ENCODE peak calls at places on chromosomes 11 and 22, in eight cellular contexts. P is PC-9; T is hippocampal formation; S is EH; F is effector memory CD4-positive, alpha-beta T cell; L is upper lobe of left lung; H is naive thymus-derived CD8-positive, alpha-beta T cell; V is dorsolateral prefrontal cortex. I is an unnamed sample.

GRCh38 chr11:128928400-128928799 is 14.3 kb downstream of the TP53AIP1 start:
- DNase-seq in V (no peak), P (no peak), L (no peak), F (no peak), S (no peak), H (no peak), T (no peak), I (no peak)

GRCh38 chr11:38646382-38646781 is 2048.3 kb upstream of the RAG2 start:
- DNase-seq in T (no peak), P (no peak), V (no peak), F (no peak), S (no peak), H (no peak), L (no peak), I (no peak)

GRCh38 chr11:35142481-35143207 is 3.7 kb downstream of the CD44 start:
- DNase-seq in S (peak), H (no peak), V (no peak), L (no peak), P (peak), T (no peak), F (no peak), I (no peak)

GRCh38 chr22:48288541-48288940 is 1526.1 kb downstream of the TBC1D22A start:
- DNase-seq in T (no peak), H (no peak), L (no peak), P (no peak), V (no peak), F (no peak), S (no peak), I (no peak)

GRCh38 chr11:12246169-12246568 is 131.2 kb upstream of the PARVA start:
- DNase-seq in T (no peak), H (no peak), P (no peak), S (no peak), V (no peak), L (no peak), F (no peak), I (no peak)

GRCh38 chr22:43996170-43996980 is 27.7 kb upstream of the PARVB start:
- DNase-seq in S (no peak), H (peak), P (no peak), F (peak), V (peak), T (no peak), L (peak), I (no peak)

GRCh38 chr11:6156628-6157367 is 13.3 kb downstream of the OR52B2 start:
- DNase-seq in L (no peak), S (peak), F (no peak), H (no peak), P (no peak), V (no peak), T (no peak), I (no peak)

GRCh38 chr11:64225608-64226506 is at the start of the genes NUDT22 and TRPT1:
- DNase-seq in T (peak), L (peak), S (peak), H (peak), P (peak), V (peak), F (peak), I (peak)

GRCh38 chr11:122309262-122309925 is 193.4 kb upstream of the BLID start:
- DNase-seq in H (no peak), V (peak), S (no peak), L (no peak), F (no peak), T (peak), P (no peak), I (no peak)

GRCh38 chr11:48036011-48036410 is 55.7 kb downstream of the PTPRJ start:
- DNase-seq in S (peak), P (no peak), V (no peak), L (no peak), H (no peak), F (no peak), T (no peak), I (no peak)

GRCh38 chr11:128585498-128586238 is 1.7 kb downstream of the ETS1 start:
- DNase-seq in S (no peak), P (no peak), L (no peak), H (no peak), V (no peak), F (no peak), T (no peak), I (no peak)

GRCh38 chr11:126403039-126403438 is 47.6 kb downstream of the ST3GAL4 start:
- DNase-seq in L (no peak), T (no peak), S (peak), V (no peak), F (no peak), P (peak), H (no peak), I (no peak)

GRCh38 chr11:71991494-71991893 is 7.2 kb upstream of the IL18BP start:
- DNase-seq in F (no peak), S (no peak), H (no peak), V (no peak), T (no peak), L (no peak), P (no peak), I (no peak)

GRCh38 chr22:44403930-44404329 is 91.2 kb upstream of the SHISAL1 start:
- DNase-seq in L (peak), T (no peak), H (no peak), V (peak), F (no peak), S (no peak), P (no peak), I (peak)

GRCh38 chr11:46075168-46075567 is 46.1 kb downstream of the PHF21A start:
- DNase-seq in H (no peak), V (no peak), T (no peak), F (no peak), S (peak), L (no peak), P (no peak), I (no peak)

GRCh38 chr11:43947003-43947500 is 4.6 kb downstream of the C11orf96 start:
- DNase-seq in F (no peak), H (no peak), S (peak), P (no peak), T (no peak), L (no peak), V (no peak), I (no peak)

GRCh38 chr11:76686261-76687079 is 15.9 kb upstream of the LRRC32 start:
- DNase-seq in F (no peak), P (no peak), S (no peak), H (no peak), V (no peak), T (no peak), L (no peak), I (no peak)

GRCh38 chr22:43262990-43263644 is 76.2 kb upstream of the TTLL12 start:
- DNase-seq in T (no peak), F (peak), S (no peak), P (peak), L (no peak), H (no peak), V (no peak), I (no peak)

GRCh38 chr22:50545522-50546325 is at the start of gene KLHDC7B:
- DNase-seq in H (no peak), T (no peak), F (no peak), S (peak), V (no peak), L (no peak), P (peak), I (no peak)

GRCh38 chr11:93051181-93051580 is 81.7 kb downstream of the MTNR1B start:
- DNase-seq in P (no peak), F (no peak), L (no peak), S (peak), T (no peak), V (no peak), H (no peak), I (no peak)

GRCh38 chr22:24471570-24471969 is 23.6 kb upstream of the UPB1 start:
- DNase-seq in T (no peak), L (no peak), P (no peak), H (no peak), S (peak), F (no peak), V (no peak), I (no peak)

GRCh38 chr11:121670792-121671275 is 218.1 kb upstream of the SORL1-AS1 start:
- DNase-seq in F (no peak), L (no peak), H (no peak), P (no peak), V (no peak), T (no peak), S (peak), I (no peak)

GRCh38 chr11:123587044-123587443 is 67.4 kb downstream of the SCN3B start:
- DNase-seq in F (no peak), L (no peak), T (no peak), V (no peak), H (no peak), S (peak), P (no peak), I (no peak)

GRCh38 chr11:8744423-8744822 is 61.8 kb downstream of the RPL27A start:
- DNase-seq in V (no peak), S (no peak), T (no peak), P (peak), L (no peak), F (no peak), H (no peak), I (no peak)

GRCh38 chr11:12802418-12803085 is 128.3 kb downstream of the TEAD1 start:
- DNase-seq in H (no peak), P (peak), V (no peak), T (no peak), L (peak), F (no peak), S (peak), I (no peak)

GRCh38 chr22:42881982-42882656 is 25.0 kb upstream of the ARFGAP3 start:
- DNase-seq in L (no peak), P (no peak), S (no peak), H (no peak), F (no peak), V (no peak), T (no peak), I (no peak)

GRCh38 chr11:66874232-66874631 is 17.4 kb downstream of the LRFN4 start:
- DNase-seq in L (no peak), T (no peak), F (no peak), S (no peak), P (no peak), H (no peak), V (no peak), I (no peak)

GRCh38 chr22:50112151-50113118 is 22.6 kb downstream of the MOV10L1 start:
- DNase-seq in L (no peak), H (no peak), F (no peak), P (no peak), T (no peak), V (no peak), S (peak), I (no peak)

I was measured in lower leg skin.